ENCODE peak calls at places on chromosomes 5 and 9, in eight cellular contexts. One of them, this sample, is unnamed.

GRCh38 chr5:4271193-4271592 is 675.6 kb downstream of the IRX1 start:
- DNase-seq in cardiac fibroblast: no peak
- DNase-seq in neural progenitor cell: no peak
- DNase-seq in WERI-Rb-1: no peak
- DNase-seq in fibroblast of pulmonary artery: no peak
- DNase-seq in tibial artery: no peak
- DNase-seq in transverse colon: no peak
- DNase-seq in SK-N-SH: no peak
- DNase-seq in this sample: no peak

GRCh38 chr9:97840521-97840920 is 12.5 kb upstream of the FOXE1 start:
- DNase-seq in transverse colon: no peak
- DNase-seq in SK-N-SH: no peak
- DNase-seq in WERI-Rb-1: no peak
- DNase-seq in neural progenitor cell: no peak
- DNase-seq in fibroblast of pulmonary artery: peak
- DNase-seq in cardiac fibroblast: peak
- DNase-seq in tibial artery: no peak
- DNase-seq in this sample: no peak

GRCh38 chr9:107221321-107221720 is 61.8 kb upstream of the RAD23B start:
- DNase-seq in tibial artery: no peak
- DNase-seq in SK-N-SH: no peak
- DNase-seq in cardiac fibroblast: no peak
- DNase-seq in WERI-Rb-1: no peak
- DNase-seq in fibroblast of pulmonary artery: no peak
- DNase-seq in neural progenitor cell: peak
- DNase-seq in transverse colon: no peak
- DNase-seq in this sample: no peak

GRCh38 chr5:56669534-56670483 is 145.5 kb upstream of the MAP3K1 start:
- DNase-seq in WERI-Rb-1: no peak
- DNase-seq in SK-N-SH: no peak
- DNase-seq in cardiac fibroblast: peak
- DNase-seq in transverse colon: peak
- DNase-seq in tibial artery: peak
- DNase-seq in fibroblast of pulmonary artery: peak
- DNase-seq in neural progenitor cell: no peak
- DNase-seq in this sample: no peak

GRCh38 chr9:127050152-127050551 is 72.3 kb downstream of the ANGPTL2 start:
- DNase-seq in SK-N-SH: no peak
- DNase-seq in fibroblast of pulmonary artery: no peak
- DNase-seq in neural progenitor cell: no peak
- DNase-seq in WERI-Rb-1: no peak
- DNase-seq in tibial artery: no peak
- DNase-seq in transverse colon: no peak
- DNase-seq in cardiac fibroblast: no peak
- DNase-seq in this sample: no peak

GRCh38 chr9:29968831-29969230 is 2395.6 kb upstream of the C9orf72 start:
- DNase-seq in SK-N-SH: no peak
- DNase-seq in cardiac fibroblast: no peak
- DNase-seq in WERI-Rb-1: no peak
- DNase-seq in neural progenitor cell: no peak
- DNase-seq in fibroblast of pulmonary artery: no peak
- DNase-seq in transverse colon: no peak
- DNase-seq in tibial artery: no peak
- DNase-seq in this sample: peak

GRCh38 chr9:104970588-104970987 is 42.6 kb upstream of the ABCA1 start:
- DNase-seq in tibial artery: peak
- DNase-seq in cardiac fibroblast: peak
- DNase-seq in WERI-Rb-1: no peak
- DNase-seq in fibroblast of pulmonary artery: peak
- DNase-seq in neural progenitor cell: no peak
- DNase-seq in transverse colon: no peak
- DNase-seq in SK-N-SH: no peak
- DNase-seq in this sample: no peak

GRCh38 chr5:85484982-85485574 is 1100.4 kb upstream of the EDIL3 start:
- DNase-seq in transverse colon: no peak
- DNase-seq in cardiac fibroblast: no peak
- DNase-seq in neural progenitor cell: peak
- DNase-seq in WERI-Rb-1: no peak
- DNase-seq in SK-N-SH: no peak
- DNase-seq in fibroblast of pulmonary artery: no peak
- DNase-seq in tibial artery: no peak
- DNase-seq in this sample: no peak

GRCh38 chr9:89363311-89363670 is 45.0 kb downstream of the SECISBP2 start:
- DNase-seq in WERI-Rb-1: no peak
- DNase-seq in tibial artery: peak
- DNase-seq in cardiac fibroblast: no peak
- DNase-seq in fibroblast of pulmonary artery: no peak
- DNase-seq in neural progenitor cell: no peak
- DNase-seq in SK-N-SH: no peak
- DNase-seq in transverse colon: no peak
- DNase-seq in this sample: peak

GRCh38 chr5:133970325-133970671 is 1.9 kb upstream of the C5orf15 start:
- DNase-seq in tibial artery: no peak
- DNase-seq in fibroblast of pulmonary artery: no peak
- DNase-seq in cardiac fibroblast: no peak
- DNase-seq in transverse colon: no peak
- DNase-seq in WERI-Rb-1: no peak
- DNase-seq in SK-N-SH: no peak
- DNase-seq in neural progenitor cell: no peak
- DNase-seq in this sample: no peak

GRCh38 chr5:162593881-162594280 is 526.3 kb downstream of the GABRG2 start:
- DNase-seq in cardiac fibroblast: no peak
- DNase-seq in fibroblast of pulmonary artery: no peak
- DNase-seq in WERI-Rb-1: peak
- DNase-seq in neural progenitor cell: no peak
- DNase-seq in transverse colon: no peak
- DNase-seq in SK-N-SH: peak
- DNase-seq in tibial artery: no peak
- DNase-seq in this sample: no peak

GRCh38 chr5:118557103-118557805 is 431.1 kb downstream of the DTWD2 start:
- DNase-seq in SK-N-SH: no peak
- DNase-seq in tibial artery: no peak
- DNase-seq in WERI-Rb-1: no peak
- DNase-seq in transverse colon: no peak
- DNase-seq in cardiac fibroblast: no peak
- DNase-seq in neural progenitor cell: no peak
- DNase-seq in fibroblast of pulmonary artery: no peak
- DNase-seq in this sample: no peak

GRCh38 chr9:17342696-17343095 is 207.9 kb downstream of the CNTLN start:
- DNase-seq in tibial artery: no peak
- DNase-seq in fibroblast of pulmonary artery: no peak
- DNase-seq in transverse colon: no peak
- DNase-seq in neural progenitor cell: peak
- DNase-seq in cardiac fibroblast: no peak
- DNase-seq in SK-N-SH: no peak
- DNase-seq in WERI-Rb-1: peak
- DNase-seq in this sample: no peak

GRCh38 chr9:85647571-85647970 is 94.2 kb downstream of the AGTPBP1 start:
- DNase-seq in transverse colon: no peak
- DNase-seq in tibial artery: no peak
- DNase-seq in fibroblast of pulmonary artery: no peak
- DNase-seq in neural progenitor cell: no peak
- DNase-seq in WERI-Rb-1: no peak
- DNase-seq in cardiac fibroblast: no peak
- DNase-seq in SK-N-SH: no peak
- DNase-seq in this sample: no peak

GRCh38 chr9:33782395-33783152 is 12.8 kb upstream of the PRSS3 start:
- DNase-seq in SK-N-SH: no peak
- DNase-seq in cardiac fibroblast: peak
- DNase-seq in fibroblast of pulmonary artery: peak
- DNase-seq in WERI-Rb-1: no peak
- DNase-seq in neural progenitor cell: no peak
- DNase-seq in tibial artery: no peak
- DNase-seq in transverse colon: no peak
- DNase-seq in this sample: no peak

GRCh38 chr5:167565555-167565954 is 725.9 kb upstream of the WWC1 start:
- DNase-seq in cardiac fibroblast: peak
- DNase-seq in transverse colon: no peak
- DNase-seq in SK-N-SH: peak
- DNase-seq in fibroblast of pulmonary artery: peak
- DNase-seq in tibial artery: no peak
- DNase-seq in WERI-Rb-1: no peak
- DNase-seq in neural progenitor cell: peak
- DNase-seq in this sample: no peak
- TF ChIP-seq CTCF in cardiac fibroblast: peak
- TF ChIP-seq CTCF in transverse colon: peak
- TF ChIP-seq CTCF in SK-N-SH: peak
- TF ChIP-seq CTCF in fibroblast of pulmonary artery: peak
- TF ChIP-seq CTCF in tibial artery: peak
- TF ChIP-seq CTCF in WERI-Rb-1: peak
- TF ChIP-seq CTCF in neural progenitor cell: peak
- TF ChIP-seq CTCF in this sample: no peak

GRCh38 chr9:13569706-13570423 is 290.4 kb upstream of the MPDZ start:
- DNase-seq in neural progenitor cell: no peak
- DNase-seq in transverse colon: no peak
- DNase-seq in cardiac fibroblast: peak
- DNase-seq in SK-N-SH: no peak
- DNase-seq in fibroblast of pulmonary artery: peak
- DNase-seq in tibial artery: no peak
- DNase-seq in WERI-Rb-1: no peak
- DNase-seq in this sample: no peak
- H3K4me3 ChIP-seq in neural progenitor cell: no peak
- H3K4me3 ChIP-seq in transverse colon: no peak
- H3K4me3 ChIP-seq in cardiac fibroblast: no peak
- H3K4me3 ChIP-seq in SK-N-SH: no peak
- H3K4me3 ChIP-seq in fibroblast of pulmonary artery: no peak
- H3K4me3 ChIP-seq in tibial artery: no peak
- H3K4me3 ChIP-seq in WERI-Rb-1: no peak
- H3K4me3 ChIP-seq in this sample: peak

DNA sequence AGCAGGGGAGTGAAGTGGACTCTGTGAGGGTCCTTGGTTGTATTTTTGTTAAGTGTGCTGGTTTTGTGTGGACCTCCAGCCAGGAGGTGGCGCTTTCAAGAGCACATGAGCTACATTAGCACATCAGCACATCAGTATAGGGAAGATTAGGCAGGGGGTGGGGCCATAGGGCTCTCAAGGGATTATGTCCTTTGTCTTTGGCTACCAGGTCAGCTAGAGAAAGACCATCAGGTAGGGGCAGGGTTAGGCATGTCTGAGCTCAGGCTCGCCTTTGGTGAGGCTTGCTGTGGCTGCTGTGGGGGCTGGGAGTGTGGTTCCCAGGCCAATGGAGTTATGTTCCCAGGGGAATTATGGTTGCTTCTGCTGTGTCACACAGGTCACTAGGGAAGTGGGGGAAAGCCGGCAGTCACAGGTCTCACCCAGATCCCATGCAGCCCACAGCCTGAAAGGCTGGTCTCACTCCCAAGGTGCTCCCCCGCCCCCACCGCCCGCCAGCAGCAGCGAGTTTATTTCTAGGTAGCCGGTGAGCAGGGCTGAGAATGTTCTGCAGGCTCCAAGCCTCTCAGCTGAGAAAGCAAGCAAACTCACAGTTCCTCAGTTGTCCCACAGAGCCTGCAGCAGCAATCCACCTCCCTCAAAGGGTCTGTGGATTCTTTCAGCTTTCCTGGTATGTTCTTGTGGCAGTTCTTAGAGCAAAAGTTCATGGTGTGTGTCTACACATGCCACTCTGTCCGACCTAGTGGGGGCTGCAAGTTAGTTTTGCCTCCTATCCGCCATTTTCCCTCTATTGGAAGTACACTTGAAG is 13.7 kb downstream of the OR1J1 start:
- DNase-seq in tibial artery: no peak
- DNase-seq in SK-N-SH: peak
- DNase-seq in fibroblast of pulmonary artery: no peak
- DNase-seq in cardiac fibroblast: no peak
- DNase-seq in transverse colon: no peak
- DNase-seq in neural progenitor cell: peak
- DNase-seq in WERI-Rb-1: peak
- DNase-seq in this sample: no peak
- TF ChIP-seq CTCF in tibial artery: no peak
- TF ChIP-seq CTCF in SK-N-SH: peak
- TF ChIP-seq CTCF in fibroblast of pulmonary artery: peak
- TF ChIP-seq CTCF in cardiac fibroblast: peak
- TF ChIP-seq CTCF in transverse colon: no peak
- TF ChIP-seq CTCF in neural progenitor cell: no peak
- TF ChIP-seq CTCF in WERI-Rb-1: peak
- TF ChIP-seq CTCF in this sample: no peak

GRCh38 chr5:138029501-138029900 is 3.4 kb downstream of the FAM13B start:
- DNase-seq in SK-N-SH: no peak
- DNase-seq in WERI-Rb-1: no peak
- DNase-seq in transverse colon: no peak
- DNase-seq in neural progenitor cell: no peak
- DNase-seq in fibroblast of pulmonary artery: no peak
- DNase-seq in cardiac fibroblast: no peak
- DNase-seq in tibial artery: no peak
- DNase-seq in this sample: no peak
- H3K4me3 ChIP-seq in SK-N-SH: no peak
- H3K4me3 ChIP-seq in WERI-Rb-1: no peak
- H3K4me3 ChIP-seq in transverse colon: no peak
- H3K4me3 ChIP-seq in neural progenitor cell: no peak
- H3K4me3 ChIP-seq in fibroblast of pulmonary artery: no peak
- H3K4me3 ChIP-seq in cardiac fibroblast: no peak
- H3K4me3 ChIP-seq in tibial artery: no peak
- H3K4me3 ChIP-seq in this sample: no peak

GRCh38 chr9:134316444-134317160 is 9.7 kb upstream of the RXRA start:
- DNase-seq in SK-N-SH: peak
- DNase-seq in neural progenitor cell: no peak
- DNase-seq in cardiac fibroblast: peak
- DNase-seq in fibroblast of pulmonary artery: peak
- DNase-seq in tibial artery: no peak
- DNase-seq in WERI-Rb-1: no peak
- DNase-seq in transverse colon: no peak
- DNase-seq in this sample: no peak
- TF ChIP-seq CTCF in SK-N-SH: no peak
- TF ChIP-seq CTCF in neural progenitor cell: no peak
- TF ChIP-seq CTCF in cardiac fibroblast: no peak
- TF ChIP-seq CTCF in fibroblast of pulmonary artery: no peak
- TF ChIP-seq CTCF in tibial artery: no peak
- TF ChIP-seq CTCF in WERI-Rb-1: no peak
- TF ChIP-seq CTCF in transverse colon: no peak
- TF ChIP-seq CTCF in this sample: no peak

GRCh38 chr9:130682490-130683121 is 11.0 kb upstream of the EXOSC2 start:
- DNase-seq in neural progenitor cell: peak
- DNase-seq in WERI-Rb-1: peak
- DNase-seq in transverse colon: peak
- DNase-seq in tibial artery: peak
- DNase-seq in cardiac fibroblast: peak
- DNase-seq in SK-N-SH: peak
- DNase-seq in fibroblast of pulmonary artery: peak
- DNase-seq in this sample: no peak
- H3K4me3 ChIP-seq in neural progenitor cell: peak
- H3K4me3 ChIP-seq in WERI-Rb-1: peak
- H3K4me3 ChIP-seq in transverse colon: no peak
- H3K4me3 ChIP-seq in tibial artery: peak
- H3K4me3 ChIP-seq in cardiac fibroblast: no peak
- H3K4me3 ChIP-seq in SK-N-SH: peak
- H3K4me3 ChIP-seq in fibroblast of pulmonary artery: no peak
- H3K4me3 ChIP-seq in this sample: peak

This sample was measured in coronary artery.